ENCODE peak calls at places on chromosomes 13 and 19, in four cellular contexts. V is astrocyte, D is GM23248, N is neural progenitor cell. M is an unnamed sample.

GRCh38 chr13:45142440-45143345 is 22.4 kb downstream of the GTF2F2 start:
- DNase-seq in D (peak), N (peak), V (no peak), M (peak)

GRCh38 chr13:113113846-113114271 is 8.3 kb downstream of the F7 start:
- DNase-seq in V (no peak), D (no peak), N (no peak), M (no peak)

GRCh38 chr13:33262997-33263396 is 22.6 kb downstream of the STARD13 start:
- DNase-seq in V (no peak), N (no peak), D (no peak), M (no peak)

GRCh38 chr13:105336706-105337582 is 1198.5 kb downstream of the EFNB2 start:
- DNase-seq in V (peak), N (no peak), D (no peak), M (no peak)

GRCh38 chr13:95643009-95643408 is 1.5 kb downstream of the DZIP1 start:
- DNase-seq in N (peak), D (no peak), V (no peak), M (no peak)

GRCh38 chr19:10516671-10517286 is 468 bp downstream of the S1PR5 start:
- DNase-seq in D (peak), N (no peak), V (no peak), M (no peak)

GRCh38 chr19:5403968-5404640 is 51.1 kb upstream of the ZNRF4 start:
- DNase-seq in N (peak), V (peak), D (peak), M (peak)

GRCh38 chr13:79434578-79434977 is 28.5 kb upstream of the RBM26 start:
- DNase-seq in V (peak), D (peak), N (no peak), M (no peak)

GRCh38 chr13:39538826-39539555 is 64.0 kb downstream of the LHFPL6 start:
- DNase-seq in N (no peak), D (peak), V (peak), M (no peak)

GRCh38 chr13:94006271-94006670 is 473.2 kb downstream of the DCT start:
- DNase-seq in N (no peak), V (no peak), D (no peak), M (no peak)

GRCh38 chr13:34243396-34243795 is 425.4 kb downstream of the RFC3 start:
- DNase-seq in D (no peak), V (no peak), N (no peak), M (no peak)

GRCh38 chr19:46762245-46762890 is 16.1 kb upstream of the STRN4 start:
- DNase-seq in V (no peak), N (no peak), D (no peak), M (no peak)

GRCh38 chr19:46760363-46760762 is 14.1 kb upstream of the STRN4 start:
- DNase-seq in V (no peak), D (no peak), N (no peak), M (no peak)

GRCh38 chr19:46761418-46761831 is 15.2 kb upstream of the STRN4 start:
- DNase-seq in D (peak), V (peak), N (no peak), M (no peak)

GRCh38 chr19:46766569-46767317 is 20.5 kb upstream of the STRN4 start:
- DNase-seq in N (peak), D (peak), V (no peak), M (no peak)

DNA sequence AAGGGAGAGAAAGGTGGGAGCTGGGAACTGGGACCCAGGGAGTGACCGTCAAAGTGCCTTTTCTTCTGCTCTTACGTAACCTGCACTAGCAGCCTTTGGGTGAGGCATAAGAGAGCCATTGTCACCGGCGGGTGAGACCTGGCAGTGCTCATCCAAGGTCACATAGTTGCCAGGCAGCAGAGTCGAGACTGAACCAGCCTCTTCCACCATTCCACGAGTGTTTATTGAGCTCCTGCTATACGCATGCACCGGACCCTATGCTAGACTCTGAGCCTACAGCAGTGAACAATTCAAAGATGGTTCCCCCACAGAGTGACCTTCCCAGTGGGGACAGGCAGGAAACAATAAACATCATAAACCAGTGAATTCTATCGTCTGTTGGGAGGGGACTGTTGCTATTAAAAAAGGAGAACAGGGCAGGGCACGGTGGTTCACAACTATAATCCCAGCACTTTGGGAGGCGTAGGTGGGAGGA is 18.6 kb upstream of the STRN4 start:
- DNase-seq in N (no peak), D (no peak), V (no peak), M (no peak)
- H2AFZ ChIP-seq in N (no peak), D (no peak), V (no peak), M (no peak)

GRCh38 chr19:58009666-58010301 is 7.2 kb upstream of the ZNF606 start:
- DNase-seq in V (peak), D (peak), N (peak), M (no peak)

GRCh38 chr19:58003153-58003828 is 671 bp upstream of the ZNF606 start:
- DNase-seq in V (no peak), D (peak), N (no peak), M (no peak)

GRCh38 chr19:58007285-58007684 is 4.7 kb upstream of the ZNF606 start:
- DNase-seq in N (no peak), V (no peak), D (no peak), M (no peak)

GRCh38 chr19:58010507-58010906 is 7.9 kb upstream of the ZNF606 start:
- DNase-seq in N (no peak), D (no peak), V (no peak), M (no peak)

DNA sequence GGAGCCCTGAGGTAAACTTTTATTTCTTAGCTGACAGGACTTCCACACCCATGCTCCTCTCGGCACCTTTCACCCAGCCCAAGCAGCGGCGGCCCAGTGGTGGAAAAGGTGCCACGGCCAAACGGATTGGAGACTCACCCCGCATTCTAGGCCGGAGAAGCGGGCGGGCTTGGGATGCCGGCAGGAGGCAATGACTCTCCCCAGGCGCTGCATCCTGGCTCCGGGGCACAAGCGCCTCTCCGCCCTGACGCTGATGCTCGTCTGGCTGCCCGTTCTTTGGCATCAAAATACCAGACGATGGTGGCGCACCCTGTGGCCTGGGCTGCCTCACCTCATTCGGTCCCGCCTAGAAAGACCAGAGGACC is 6.7 kb upstream of the ZNF606 start:
- DNase-seq in N (no peak), V (no peak), D (no peak), M (no peak)
- H3K9ac ChIP-seq in N (no peak), V (peak), D (peak), M (no peak)

DNA sequence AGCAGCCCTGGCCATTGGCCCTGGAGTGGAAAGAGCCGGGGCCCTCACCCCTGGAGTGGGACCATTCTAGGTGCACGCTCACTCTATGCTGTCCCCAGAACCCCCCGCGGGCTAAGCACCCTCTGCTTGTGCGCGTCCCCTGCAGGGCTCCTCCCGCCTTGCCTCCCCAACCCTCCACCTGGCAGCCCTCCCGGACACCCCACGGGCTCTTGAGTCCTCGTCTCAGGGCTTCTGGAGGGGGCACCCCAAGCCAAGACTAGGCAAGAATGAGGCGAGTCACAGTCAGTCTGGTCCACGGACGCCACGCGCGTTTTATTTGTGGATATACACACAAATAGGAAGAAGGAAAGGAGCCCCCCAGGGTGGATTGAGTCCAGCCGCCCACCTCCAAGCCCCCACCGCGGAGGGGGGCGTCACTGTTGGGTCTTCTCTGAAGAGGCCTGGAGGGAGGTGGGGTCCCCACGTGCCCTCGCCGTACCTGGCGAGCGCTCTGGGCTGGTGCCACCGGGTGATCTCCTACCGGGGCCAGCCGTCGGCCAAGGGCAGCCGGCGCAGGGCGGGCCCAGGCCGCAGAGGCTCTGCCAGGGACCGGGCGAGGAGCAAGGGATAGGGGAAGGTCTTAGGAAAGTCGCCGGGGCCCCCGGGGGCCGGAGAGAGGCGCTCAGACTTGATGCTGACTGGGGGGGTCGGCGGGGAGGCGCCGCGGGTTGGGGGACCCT is 7.2 kb upstream of the TMEM161A start:
- DNase-seq in D (no peak), V (no peak), N (no peak), M (no peak)
- H2AFZ ChIP-seq in D (peak), V (peak), N (no peak), M (no peak)

GRCh38 chr19:49142866-49143335 is 12.3 kb downstream of the HRC start:
- DNase-seq in D (peak), N (peak), V (peak), M (no peak)
- H3K9ac ChIP-seq in D (peak), N (no peak), V (peak), M (no peak)

M was measured in HCT116.